ENCODE peak calls at places on chromosomes 4 and X, in ten cellular contexts. T, N, M, O, I, H, B, G, C and P are unnamed samples.

GRCh38 chr4:1635452-1635851 is 48.7 kb downstream of the FAM53A start:
- DNase-seq in C (no peak), H (no peak), I (no peak), O (no peak), B (no peak), G (no peak), N (no peak), T (no peak), M (no peak), P (no peak)

GRCh38 chr4:7826176-7826908 is 113.3 kb downstream of the AFAP1 start:
- DNase-seq in G (no peak), B (no peak), M (no peak), N (no peak), C (no peak), I (no peak), O (no peak), H (no peak), T (no peak), P (no peak)

GRCh38 chrX:51024106-51024696 is 113.7 kb downstream of the BMP15 start:
- DNase-seq in I (no peak), C (no peak), N (no peak), B (no peak), M (no peak), T (no peak), H (no peak), G (no peak), O (no peak), P (no peak)

GRCh38 chr4:132065940-132066495 is 1083.1 kb upstream of the PCDH10 start:
- DNase-seq in I (no peak), H (no peak), G (no peak), T (no peak), C (no peak), M (no peak), B (no peak), N (no peak), O (no peak), P (no peak)

GRCh38 chrX:120137439-120137838 is 21.0 kb upstream of the RHOXF2 start:
- DNase-seq in O (no peak), H (no peak), I (no peak), B (no peak), M (no peak), G (no peak), N (no peak), T (no peak), C (no peak), P (no peak)

GRCh38 chr4:123816970-123817688 is 420.5 kb downstream of the SPRY1 start:
- DNase-seq in T (no peak), O (no peak), H (no peak), G (no peak), C (no peak), I (no peak), N (no peak), B (no peak), M (no peak), P (no peak)

GRCh38 chrX:120308959-120309872 is 2.0 kb downstream of the TMEM255A start:
- DNase-seq in M (peak; percentile 60), O (no peak), H (peak; percentile 80), T (peak; percentile 76), G (peak; percentile 38), N (peak; percentile 60), B (peak; percentile 25), C (peak; percentile 18), I (peak; percentile 71), P (no peak)

GRCh38 chr4:173424899-173425805 is 26.2 kb upstream of the SCRG1 start:
- DNase-seq in O (no peak), H (no peak), T (no peak), I (no peak), C (no peak), N (no peak), M (no peak), G (no peak), B (no peak), P (no peak)

GRCh38 chrX:12610079-12610478 is 181.1 kb upstream of the PRPS2 start:
- DNase-seq in C (no peak), G (no peak), I (no peak), M (no peak), N (no peak), O (no peak), B (no peak), H (no peak), T (no peak), P (peak; percentile 17)

GRCh38 chr4:76219299-76220055 is 5.9 kb upstream of the SCARB2 start:
- DNase-seq in H (no peak), B (no peak), O (no peak), G (no peak), T (no peak), M (no peak), I (no peak), C (no peak), N (no peak), P (no peak)

GRCh38 chrX:7950865-7951264 is 23.7 kb upstream of the PNPLA4 start:
- DNase-seq in G (no peak), I (no peak), B (no peak), M (no peak), N (no peak), C (no peak), O (no peak), T (no peak), H (peak; percentile 67), P (no peak)

GRCh38 chr4:38621004-38621684 is 42.9 kb upstream of the KLF3 start:
- DNase-seq in B (no peak), O (no peak), M (no peak), H (no peak), G (no peak), C (no peak), I (no peak), T (no peak), N (no peak), P (peak; percentile 18)

GRCh38 chr4:10951306-10951705 is 266.7 kb upstream of the CLNK start:
- DNase-seq in O (no peak), N (no peak), G (no peak), I (no peak), B (no peak), M (no peak), C (no peak), H (no peak), T (no peak), P (no peak)

GRCh38 chr4:8285143-8285975 is 15.8 kb downstream of the HTRA3 start:
- DNase-seq in C (no peak), H (no peak), N (peak; percentile 27), G (no peak), I (no peak), T (peak; percentile 25), M (no peak), O (no peak), B (no peak), P (no peak)

GRCh38 chrX:45056428-45057145 is 144.1 kb downstream of the DIPK2B start:
- DNase-seq in C (no peak), N (no peak), G (no peak), O (no peak), H (no peak), M (no peak), I (no peak), B (no peak), T (no peak), P (no peak)

GRCh38 chrX:42515939-42516338 is 262.0 kb downstream of the PPP1R2C start:
- DNase-seq in B (no peak), I (no peak), C (no peak), M (no peak), O (no peak), G (no peak), N (no peak), T (no peak), H (no peak), P (no peak)

GRCh38 chrX:102858826-102859627 is 78.0 kb upstream of the RAB40AL start:
- DNase-seq in O (no peak), T (no peak), I (no peak), C (no peak), G (no peak), M (no peak), H (no peak), N (no peak), B (no peak), P (no peak)

GRCh38 chrX:118554511-118554910 is 58.9 kb downstream of the DOCK11 start:
- DNase-seq in G (no peak), I (no peak), T (no peak), C (no peak), N (no peak), M (no peak), H (no peak), B (no peak), O (no peak), P (no peak)

GRCh38 chr4:175951794-175952193 is 113.8 kb upstream of the WDR17 start:
- DNase-seq in M (no peak), B (no peak), H (no peak), G (no peak), I (no peak), N (no peak), O (no peak), C (no peak), T (no peak), P (no peak)

GRCh38 chr4:145177511-145177905 is 2.9 kb downstream of the OTUD4 start:
- DNase-seq in N (no peak), B (no peak), O (peak; percentile 23), G (no peak), I (no peak), C (no peak), M (no peak), H (no peak), T (no peak), P (no peak)

GRCh38 chr4:76681996-76682395 is 215.9 kb downstream of the SOWAHB start:
- DNase-seq in T (no peak), B (no peak), O (no peak), I (no peak), N (no peak), G (no peak), C (no peak), M (no peak), H (no peak), P (no peak)

GRCh38 chrX:9171841-9172240 is 137.9 kb upstream of the FAM9B start:
- DNase-seq in N (no peak), B (no peak), T (no peak), G (no peak), M (no peak), I (no peak), C (no peak), H (no peak), O (peak; percentile 21), P (no peak)

GRCh38 chrX:149762696-149763614 is 10.9 kb upstream of the HSFX1 start:
- DNase-seq in C (no peak), O (no peak), N (no peak), H (no peak), T (no peak), I (no peak), M (no peak), G (no peak), B (no peak), P (no peak)

GRCh38 chr4:84031401-84031800 is 467.7 kb downstream of the NKX6-1 start:
- DNase-seq in M (no peak), B (no peak), O (no peak), T (no peak), H (no peak), N (no peak), I (no peak), G (no peak), C (no peak), P (no peak)

GRCh38 chr4:107619065-107619464 is 101.0 kb downstream of the PAPSS1 start:
- DNase-seq in G (no peak), N (no peak), I (no peak), T (no peak), C (no peak), B (no peak), O (no peak), H (no peak), M (no peak), P (peak; percentile 42)

GRCh38 chr4:6230502-6230785 is 30.1 kb upstream of the JAKMIP1 start:
- DNase-seq in G (no peak), B (no peak), C (no peak), O (no peak), M (no peak), T (no peak), H (no peak), I (no peak), N (no peak), P (no peak)

GRCh38 chr4:23899565-23899964 is 9.7 kb upstream of the PPARGC1A start:
- DNase-seq in T (no peak), I (no peak), N (no peak), C (no peak), G (no peak), O (no peak), M (no peak), H (no peak), B (no peak), P (no peak)

GRCh38 chrX:68901512-68901911 is 72.7 kb downstream of the EFNB1 start:
- DNase-seq in H (no peak), O (no peak), C (no peak), B (no peak), N (no peak), I (no peak), T (no peak), G (no peak), M (no peak), P (no peak)